ENCODE peak calls at places on chromosomes 12 and 14, in ten cellular contexts. O is AG09309, M is kidney epithelial cell, Z is A673, J is MM.1S, V is prostate gland, P is stomach, T is foreskin fibroblast, N is thoracic aorta, Y is mucosa of descending colon. A is an unnamed sample.

GRCh38 chr12:94379479-94380113 is 80.1 kb downstream of the CEP83 start:
- DNase-seq in V (no peak), O (no peak), Y (no peak), P (no peak), N (no peak), J (no peak), Z (no peak), M (no peak), T (no peak), A (no peak)

GRCh38 chr14:87055007-87055406 is 938.0 kb downstream of the GALC start:
- DNase-seq in M (no peak), Y (no peak), P (no peak), T (no peak), V (no peak), J (no peak), N (no peak), O (no peak), Z (no peak), A (no peak)

GRCh38 chr14:90785876-90786450 is 30.3 kb downstream of the TTC7B start:
- DNase-seq in Z (no peak), M (no peak), N (no peak), J (no peak), T (no peak), Y (no peak), O (no peak), P (no peak), V (no peak), A (no peak)

GRCh38 chr12:49502590-49502989 is 36.2 kb upstream of the KCNH3 start:
- DNase-seq in P (no peak), J (no peak), O (no peak), T (peak), N (no peak), Y (no peak), M (no peak), V (no peak), Z (no peak), A (no peak)

GRCh38 chr12:75177997-75178396 is 31.6 kb downstream of the KCNC2 start:
- DNase-seq in P (no peak), T (peak), J (no peak), O (peak), N (no peak), Y (no peak), V (no peak), M (peak), Z (peak), A (no peak)

GRCh38 chr14:61429316-61429715 is 107.9 kb downstream of the PRKCH start:
- DNase-seq in M (no peak), N (no peak), T (no peak), Z (no peak), J (no peak), P (no peak), V (no peak), O (no peak), Y (no peak), A (no peak)

GRCh38 chr14:54979039-54979438 is 47.9 kb downstream of the WDHD1 start:
- DNase-seq in Z (no peak), P (no peak), O (no peak), J (no peak), T (no peak), N (no peak), V (no peak), M (no peak), Y (no peak), A (no peak)

GRCh38 chr12:107443320-107444090 is 242.1 kb upstream of the PWP1 start:
- DNase-seq in V (no peak), M (no peak), O (no peak), N (no peak), Z (no peak), J (no peak), Y (no peak), T (no peak), P (no peak), A (no peak)

GRCh38 chr14:54776361-54777001 is 126.1 kb downstream of the GCH1 start:
- DNase-seq in O (no peak), N (no peak), P (no peak), Y (peak), J (no peak), M (no peak), V (no peak), T (peak), Z (peak), A (no peak)

GRCh38 chr12:12408265-12408690 is 51.4 kb downstream of the BORCS5 start:
- DNase-seq in J (peak), T (no peak), Y (no peak), O (no peak), M (no peak), N (no peak), Z (no peak), V (no peak), P (no peak), A (no peak)
- H3K4me3 ChIP-seq in J (no peak), T (no peak), Y (no peak), O (no peak), M (no peak), N (no peak), Z (no peak), V (no peak), P (no peak), A (no peak)

GRCh38 chr12:2084553-2085296 is 31.9 kb downstream of the CACNA1C start:
- DNase-seq in O (no peak), V (no peak), Y (no peak), J (no peak), M (no peak), Z (peak), P (no peak), T (peak), N (no peak), A (no peak)
- TF ChIP-seq CTCF in O (no peak), V (no peak), Y (no peak), J (no peak), M (no peak), Z (no peak), P (no peak), T (no peak), N (no peak), A (no peak)

DNA sequence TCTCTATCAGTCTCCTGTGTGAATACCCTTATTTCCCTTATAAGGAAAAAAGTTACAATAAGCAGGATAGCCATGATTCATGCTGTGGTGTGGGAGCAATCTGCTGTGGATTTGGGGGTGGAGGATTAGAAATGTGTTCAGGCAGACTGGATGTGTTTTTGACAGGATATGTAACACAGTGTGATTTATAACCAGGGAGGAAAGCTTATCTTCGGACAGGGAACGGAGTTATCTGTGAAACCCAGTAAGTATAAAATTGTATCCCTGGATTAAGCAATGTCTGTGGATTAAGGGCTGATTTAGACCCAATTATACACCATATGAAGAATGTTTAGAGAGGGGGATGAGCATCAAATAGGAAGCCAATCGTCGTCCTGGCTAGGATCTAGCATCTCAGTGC is 68.8 kb downstream of the DAD1 start:
- DNase-seq in V (no peak), J (no peak), T (peak), M (peak), Y (no peak), N (no peak), Z (peak), P (no peak), O (peak), A (no peak)
- H3K4me3 ChIP-seq in V (no peak), J (no peak), T (no peak), M (no peak), Y (no peak), N (no peak), Z (no peak), P (no peak), O (no peak), A (no peak)

GRCh38 chr14:73787760-73788508 is 63.7 kb upstream of the PTGR2 start:
- DNase-seq in M (no peak), T (peak), N (no peak), Y (peak), Z (no peak), J (peak), P (no peak), V (no peak), O (no peak), A (no peak)

GRCh38 chr14:73786942-73787759 is 64.5 kb upstream of the PTGR2 start:
- DNase-seq in P (peak), Z (peak), J (peak), T (peak), M (no peak), N (no peak), V (peak), Y (peak), O (no peak), A (no peak)

GRCh38 chr14:73789996-73790581 is 61.5 kb upstream of the PTGR2 start:
- DNase-seq in Y (no peak), V (peak), N (peak), J (no peak), O (peak), T (peak), Z (no peak), P (no peak), M (no peak), A (no peak)

GRCh38 chr14:73786632-73786941 is 65.0 kb upstream of the PTGR2 start:
- DNase-seq in P (peak), Y (peak), N (no peak), T (peak), Z (peak), O (no peak), V (peak), M (no peak), J (no peak), A (no peak)

DNA sequence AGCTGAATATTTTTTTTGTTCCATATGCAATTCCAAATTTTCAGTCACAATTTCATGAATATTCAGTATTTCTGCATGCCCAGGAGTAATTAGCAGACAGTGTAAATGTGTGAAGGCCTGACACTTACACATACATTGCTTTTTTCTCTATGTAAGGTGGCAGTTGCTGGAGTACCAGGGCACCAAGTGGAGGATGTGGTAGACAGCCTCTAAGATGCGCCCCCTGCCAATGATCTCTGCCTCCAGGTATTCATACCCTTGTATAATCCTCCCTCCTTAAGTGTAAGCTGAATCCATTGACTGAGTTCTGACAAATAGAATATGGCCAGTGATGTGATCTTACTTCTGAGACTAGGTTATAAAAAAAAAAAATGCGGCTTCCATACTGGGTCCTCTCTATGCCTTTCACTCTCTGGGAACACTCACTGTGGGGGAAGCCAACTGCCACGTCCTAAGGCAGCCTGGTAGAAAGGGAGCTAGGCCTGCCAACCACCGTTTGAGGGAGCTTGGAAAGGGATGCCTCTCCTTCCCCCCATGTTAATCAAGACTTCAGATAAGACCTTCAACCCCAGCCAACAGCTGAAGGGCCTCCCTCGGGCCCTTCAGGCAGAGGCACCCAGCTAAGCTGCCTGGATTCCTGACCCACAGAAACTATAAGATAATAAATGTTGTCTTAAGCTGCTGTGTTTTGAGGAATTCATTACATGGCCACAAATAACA is 62.6 kb upstream of the PTGR2 start:
- DNase-seq in O (no peak), P (no peak), T (no peak), V (no peak), Y (no peak), Z (no peak), J (no peak), N (no peak), M (no peak), A (no peak)
- TF ChIP-seq CTCF in O (no peak), P (no peak), T (no peak), V (no peak), Y (no peak), Z (no peak), J (no peak), N (no peak), M (no peak), A (no peak)

DNA sequence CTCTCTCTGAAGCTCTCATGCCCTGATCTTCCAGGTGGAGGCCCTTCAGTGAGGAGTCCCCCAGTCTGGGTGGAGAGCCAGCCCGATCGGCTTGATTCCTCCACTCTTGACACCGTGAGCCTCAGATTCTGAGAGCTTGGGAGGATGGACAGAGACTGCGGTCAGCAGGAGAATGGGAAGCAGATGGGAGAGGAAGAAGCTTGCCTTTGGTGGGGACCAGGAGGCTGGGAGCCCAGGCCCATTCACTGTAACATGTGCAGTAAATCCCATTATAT is 219.3 kb upstream of the RTL1 start:
- DNase-seq in O (no peak), M (no peak), V (peak), Y (no peak), P (peak), N (no peak), J (no peak), Z (no peak), T (no peak), A (no peak)
- H3K4me3 ChIP-seq in O (no peak), M (no peak), V (no peak), Y (no peak), P (no peak), N (no peak), J (no peak), Z (no peak), T (no peak), A (no peak)

GRCh38 chr12:11628353-11628752 is 21.1 kb upstream of the ETV6 start:
- DNase-seq in O (no peak), P (no peak), M (no peak), N (no peak), J (no peak), Y (no peak), V (no peak), Z (no peak), T (no peak), A (no peak)

GRCh38 chr12:11624126-11624525 is 25.3 kb upstream of the ETV6 start:
- DNase-seq in Y (no peak), O (no peak), Z (no peak), V (no peak), P (no peak), T (no peak), N (no peak), M (no peak), J (no peak), A (no peak)

GRCh38 chr12:11623382-11623781 is 26.1 kb upstream of the ETV6 start:
- DNase-seq in P (no peak), T (no peak), N (no peak), Y (no peak), O (no peak), Z (no peak), M (no peak), J (no peak), V (peak), A (no peak)

GRCh38 chr12:11621797-11622423 is 27.6 kb upstream of the ETV6 start:
- DNase-seq in Y (no peak), P (no peak), T (peak), J (peak), Z (peak), V (no peak), M (no peak), O (no peak), N (no peak), A (peak)

DNA sequence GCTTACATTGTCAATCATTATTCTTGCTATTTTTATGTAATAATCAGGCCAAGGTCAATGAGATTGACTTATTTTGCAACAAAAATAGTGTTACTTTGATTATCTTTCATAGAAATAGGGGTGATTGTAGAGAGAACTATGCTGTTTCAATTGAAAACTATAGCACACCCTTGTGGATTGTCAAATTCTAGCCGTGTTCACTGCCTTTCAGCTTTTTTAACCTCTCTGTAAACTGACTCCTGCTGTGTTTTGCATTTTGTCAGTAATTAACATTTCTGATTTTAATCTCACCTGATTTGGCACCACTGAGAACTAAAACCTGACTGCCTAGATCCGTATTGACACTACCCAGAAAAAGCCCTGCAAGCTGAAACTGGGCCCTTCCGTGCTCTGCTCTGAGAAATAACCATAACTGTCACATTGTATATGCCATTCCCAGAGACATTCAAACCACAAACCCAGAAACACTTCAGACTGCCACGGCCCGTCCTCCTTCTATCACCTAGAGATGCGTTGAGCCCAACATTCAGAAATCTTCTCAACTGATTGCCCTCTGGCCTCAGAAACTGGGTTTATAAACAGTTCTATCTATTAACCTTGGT is 26.6 kb upstream of the ETV6 start:
- DNase-seq in V (no peak), M (no peak), N (no peak), P (no peak), T (peak), O (no peak), J (no peak), Z (peak), Y (no peak), A (no peak)
- TF ChIP-seq CTCF in V (no peak), M (peak), N (no peak), P (no peak), T (peak), O (peak), J (no peak), Z (peak), Y (no peak), A (peak)

GRCh38 chr14:72710212-72710611 is 183.7 kb downstream of the DPF3 start:
- DNase-seq in N (no peak), M (no peak), J (no peak), V (no peak), O (peak), P (no peak), Y (no peak), Z (no peak), T (peak), A (no peak)
- H3K4me3 ChIP-seq in N (no peak), M (no peak), J (no peak), V (no peak), O (no peak), P (no peak), Y (no peak), Z (no peak), T (no peak), A (no peak)

DNA sequence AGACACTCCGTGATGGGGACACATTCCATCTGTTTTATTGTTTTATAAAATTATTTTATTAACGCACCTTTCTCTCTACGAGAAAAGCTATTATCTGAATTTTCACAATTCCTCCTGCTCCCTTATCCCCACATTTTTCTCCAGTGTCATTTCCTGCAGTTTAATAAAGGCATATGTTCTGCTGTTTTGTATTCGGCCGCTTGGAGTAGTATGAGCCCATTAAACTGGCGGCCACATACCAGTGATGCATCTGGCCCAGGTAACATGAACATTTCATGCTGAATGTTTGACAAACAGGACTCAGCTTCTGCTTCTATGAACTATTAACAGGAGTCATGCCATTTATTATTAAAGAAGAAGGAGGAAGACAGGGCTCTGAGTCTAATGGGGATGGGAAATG is 511.0 kb downstream of the TMEM121 start:
- DNase-seq in Y (no peak), Z (no peak), J (no peak), P (no peak), N (no peak), M (no peak), T (no peak), V (no peak), O (no peak), A (no peak)
- TF ChIP-seq CTCF in Y (no peak), Z (no peak), J (no peak), P (no peak), N (no peak), M (no peak), T (no peak), V (no peak), O (no peak), A (peak)